ENCODE peak calls at places on chromosome 16, in six cellular contexts. T, V, I, N, J and Z are unnamed samples.

GRCh38 chr16:67968440-67969285 is at the start of gene SLC12A4:
- DNase-seq in T (peak), V (no peak), I (peak), N (peak), J (peak), Z (peak)

GRCh38 chr16:81366316-81366932 is 51.7 kb downstream of the GAN start:
- DNase-seq in T (peak), V (peak), I (peak), N (no peak), J (peak), Z (no peak)

GRCh38 chr16:31265329-31266245 is 5.8 kb downstream of the ITGAM start:
- DNase-seq in T (no peak), V (no peak), I (peak), N (peak), J (no peak), Z (no peak)

GRCh38 chr16:86899757-86900156 is 321.4 kb downstream of the FOXL1 start:
- DNase-seq in T (peak), V (peak), I (peak), N (no peak), J (no peak), Z (no peak)

GRCh38 chr16:53756329-53756996 is 52.5 kb downstream of the FTO start:
- DNase-seq in T (peak), V (no peak), I (no peak), N (no peak), J (no peak), Z (no peak)

GRCh38 chr16:58413359-58413758 is 21.1 kb downstream of the GINS3 start:
- DNase-seq in T (no peak), V (no peak), I (no peak), N (no peak), J (no peak), Z (no peak)

GRCh38 chr16:87384162-87384999 is 805 bp upstream of the FBXO31 start:
- DNase-seq in T (no peak), V (no peak), I (no peak), N (peak), J (peak), Z (peak)

GRCh38 chr16:17312100-17312732 is 158.5 kb downstream of the XYLT1 start:
- DNase-seq in T (no peak), V (no peak), I (no peak), N (no peak), J (no peak), Z (no peak)

GRCh38 chr16:66270333-66270927 is 96.1 kb upstream of the CDH5 start:
- DNase-seq in T (peak), V (no peak), I (peak), N (peak), J (no peak), Z (no peak)

GRCh38 chr16:78177218-78177617 is 77.8 kb downstream of the WWOX start:
- DNase-seq in T (no peak), V (no peak), I (no peak), N (no peak), J (no peak), Z (no peak)